ENCODE peak calls at places on chromosomes 12 and 14, in ten cellular contexts. J is AG09309, F is foreskin fibroblast, I is left ventricle myocardium inferior, Q is cardiac muscle cell, Z is astrocyte of the cerebellum, N is fibroblast of lung, R is HFF-Myc, L is testis, B is lung. K is an unnamed sample.

GRCh38 chr12:67650528-67651379 is 2.2 kb downstream of the DYRK2 start:
- DNase-seq in J (no peak), F (no peak), I (no peak), Q (no peak), Z (no peak), N (no peak), R (no peak), L (no peak), B (no peak), K (no peak)

GRCh38 chr12:129657179-129657578 is 246.6 kb downstream of the TMEM132D start:
- DNase-seq in J (no peak), F (no peak), I (no peak), Q (no peak), Z (no peak), N (no peak), R (no peak), L (no peak), B (no peak), K (no peak)

GRCh38 chr12:48817957-48818830 is at the start of gene CACNB3:
- DNase-seq in J (no peak), F (peak), I (peak), Q (peak), Z (no peak), N (peak), R (no peak), L (peak), B (peak), K (no peak)

GRCh38 chr12:24198070-24198469 is 248.6 kb upstream of the SOX5 start:
- DNase-seq in J (no peak), F (no peak), I (no peak), Q (no peak), Z (peak), N (peak), R (no peak), L (no peak), B (no peak), K (no peak)

GRCh38 chr12:54475542-54475941 is 2.1 kb upstream of the GTSF1 start:
- DNase-seq in J (no peak), F (peak), I (no peak), Q (peak), Z (no peak), N (peak), R (no peak), L (no peak), B (no peak), K (peak)

GRCh38 chr14:79500489-79500888 is 710.8 kb downstream of the DIO2 start:
- DNase-seq in J (no peak), F (no peak), I (no peak), Q (no peak), Z (no peak), N (no peak), R (no peak), L (no peak), B (no peak), K (no peak)

GRCh38 chr12:88227263-88227662 is 85.2 kb downstream of the TMTC3 start:
- DNase-seq in J (no peak), F (no peak), I (no peak), Q (no peak), Z (no peak), N (no peak), R (no peak), L (no peak), B (no peak), K (no peak)

GRCh38 chr14:71780075-71780474 is 152.2 kb upstream of the RGS6 start:
- DNase-seq in J (no peak), F (no peak), I (no peak), Q (no peak), Z (no peak), N (no peak), R (no peak), L (no peak), B (no peak), K (no peak)

GRCh38 chr12:49121047-49121696 is 10.0 kb downstream of the TUBA1B start:
- DNase-seq in J (no peak), F (peak), I (peak), Q (peak), Z (no peak), N (peak), R (no peak), L (peak), B (peak), K (no peak)

GRCh38 chr14:85529803-85530574 is at the start of gene FLRT2:
- DNase-seq in J (no peak), F (peak), I (peak), Q (peak), Z (no peak), N (peak), R (no peak), L (peak), B (no peak), K (no peak)

GRCh38 chr12:56007148-56007891 is 10.2 kb downstream of the SUOX start:
- DNase-seq in J (peak), F (peak), I (peak), Q (peak), Z (peak), N (peak), R (peak), L (peak), B (peak), K (peak)

GRCh38 chr12:53300187-53300586 is 692 bp downstream of the MYG1 start:
- DNase-seq in J (no peak), F (peak), I (no peak), Q (peak), Z (no peak), N (peak), R (no peak), L (no peak), B (no peak), K (no peak)

GRCh38 chr12:101501410-101502045 is 26.4 kb downstream of the SPIC start:
- DNase-seq in J (no peak), F (no peak), I (no peak), Q (peak), Z (peak), N (peak), R (no peak), L (no peak), B (no peak), K (no peak)

GRCh38 chr12:75984577-75985182 is 46.9 kb downstream of the PHLDA1 start:
- DNase-seq in J (no peak), F (no peak), I (no peak), Q (no peak), Z (no peak), N (no peak), R (no peak), L (no peak), B (no peak), K (no peak)

GRCh38 chr12:23221066-23221465 is 596.1 kb downstream of the ETNK1 start:
- DNase-seq in J (no peak), F (no peak), I (no peak), Q (no peak), Z (no peak), N (peak), R (no peak), L (peak), B (no peak), K (no peak)

GRCh38 chr14:104724407-104724980 is 465 bp downstream of the ADSS1 start:
- DNase-seq in J (no peak), F (no peak), I (peak), Q (no peak), Z (no peak), N (no peak), R (no peak), L (no peak), B (peak), K (no peak)

GRCh38 chr12:100401660-100402059 is 44.8 kb downstream of the SLC17A8 start:
- DNase-seq in J (peak), F (peak), I (no peak), Q (peak), Z (peak), N (peak), R (peak), L (no peak), B (no peak), K (peak)

GRCh38 chr12:76375470-76375869 is 27.3 kb upstream of the BBS10 start:
- DNase-seq in J (no peak), F (peak), I (no peak), Q (no peak), Z (no peak), N (no peak), R (no peak), L (no peak), B (no peak), K (peak)

GRCh38 chr12:1593232-1594044 is 943 bp downstream of the FBXL14 start:
- DNase-seq in J (no peak), F (peak), I (peak), Q (no peak), Z (no peak), N (no peak), R (no peak), L (peak), B (peak), K (no peak)

GRCh38 chr14:103188691-103189480 is 65.6 kb downstream of the TNFAIP2 start:
- DNase-seq in J (no peak), F (peak), I (peak), Q (peak), Z (no peak), N (no peak), R (no peak), L (peak), B (no peak), K (no peak)

GRCh38 chr12:65655074-65655493 is 169.2 kb upstream of the HMGA2 start:
- DNase-seq in J (no peak), F (peak), I (no peak), Q (peak), Z (no peak), N (peak), R (no peak), L (no peak), B (no peak), K (no peak)

GRCh38 chr12:56155256-56155845 is 2.8 kb upstream of the MYL6 start:
- DNase-seq in J (no peak), F (no peak), I (no peak), Q (no peak), Z (no peak), N (no peak), R (no peak), L (no peak), B (no peak), K (no peak)

GRCh38 chr14:49896956-49897355 is 4.1 kb downstream of the ARF6 start:
- DNase-seq in J (no peak), F (peak), I (no peak), Q (no peak), Z (no peak), N (no peak), R (no peak), L (no peak), B (no peak), K (no peak)

GRCh38 chr12:89247541-89247942 is 104.8 kb downstream of the DUSP6 start:
- DNase-seq in J (no peak), F (no peak), I (no peak), Q (no peak), Z (no peak), N (no peak), R (peak), L (no peak), B (no peak), K (no peak)

GRCh38 chr12:2651061-2651965 is 143.5 kb upstream of the FKBP4 start:
- DNase-seq in J (no peak), F (no peak), I (no peak), Q (no peak), Z (no peak), N (no peak), R (no peak), L (no peak), B (no peak), K (no peak)

GRCh38 chr12:31105668-31106067 is 32.0 kb downstream of the DDX11 start:
- DNase-seq in J (no peak), F (no peak), I (no peak), Q (no peak), Z (no peak), N (no peak), R (no peak), L (no peak), B (no peak), K (no peak)
- TF ChIP-seq CTCF in J (no peak), F (no peak), I (no peak), Q (no peak), Z (no peak), N (no peak), R (no peak), L (no peak), B (no peak), K (no peak)

GRCh38 chr12:118356809-118357326 is 15.8 kb downstream of the TAOK3 start:
- DNase-seq in J (peak), F (peak), I (no peak), Q (peak), Z (no peak), N (peak), R (no peak), L (no peak), B (no peak), K (no peak)
- H3K4me3 ChIP-seq in J (no peak), F (no peak), I (peak), Q (no peak), Z (no peak), N (no peak), R (no peak), L (no peak), B (no peak), K (no peak)

GRCh38 chr12:116650585-116650984 is 87.3 kb downstream of the SPRING1 start:
- DNase-seq in J (no peak), F (no peak), I (no peak), Q (no peak), Z (no peak), N (no peak), R (no peak), L (no peak), B (no peak), K (no peak)

GRCh38 chr12:116646901-116647300 is 87.7 kb downstream of the MAP1LC3B2 start:
- DNase-seq in J (no peak), F (no peak), I (no peak), Q (no peak), Z (no peak), N (no peak), R (no peak), L (no peak), B (no peak), K (no peak)

GRCh38 chr12:116644806-116645205 is 85.6 kb downstream of the MAP1LC3B2 start:
- DNase-seq in J (no peak), F (no peak), I (no peak), Q (no peak), Z (no peak), N (no peak), R (no peak), L (no peak), B (no peak), K (no peak)

GRCh38 chr12:116650062-116650461 is 87.8 kb downstream of the SPRING1 start:
- DNase-seq in J (no peak), F (no peak), I (no peak), Q (peak), Z (no peak), N (no peak), R (no peak), L (no peak), B (no peak), K (no peak)

GRCh38 chr12:116647802-116648201 is 88.6 kb downstream of the MAP1LC3B2 start:
- DNase-seq in J (no peak), F (no peak), I (no peak), Q (no peak), Z (no peak), N (no peak), R (no peak), L (no peak), B (no peak), K (no peak)
- TF ChIP-seq CTCF in J (no peak), F (no peak), I (no peak), Q (no peak), Z (no peak), N (no peak), R (no peak), L (no peak), B (no peak), K (no peak)

GRCh38 chr14:99242238-99242637 is 29.8 kb downstream of the BCL11B start:
- DNase-seq in J (no peak), F (no peak), I (no peak), Q (no peak), Z (no peak), N (no peak), R (no peak), L (no peak), B (no peak), K (no peak)
- H3K4me3 ChIP-seq in J (no peak), F (no peak), I (no peak), Q (no peak), Z (no peak), N (no peak), R (no peak), L (no peak), B (no peak), K (no peak)